ENCODE peak calls at places on chromosomes 13 and 19, in ten cellular contexts. K is left cardiac atrium, W is progenitor cell of endocrine pancreas, F is amygdala, J is A549, P is dermis blood vessel endothelial cell, M is substantia nigra, V is iris pigment epithelial cell, C is glutamatergic neuron, D is lower leg skin. G is an unnamed sample.

GRCh38 chr19:46674416-46675178 is 13.6 kb upstream of the DACT3 start:
- DNase-seq in K (no peak), W (no peak), F (no peak), J (no peak), P (peak; percentile 58), M (no peak), V (peak; percentile 31), C (peak; percentile 30), D (no peak), G (no peak)

GRCh38 chr19:14147797-14148605 is 11.6 kb upstream of the ASF1B start:
- DNase-seq in K (peak; percentile 85), W (peak; percentile 67), F (peak; percentile 46), J (peak; percentile 73), P (peak; percentile 84), M (peak; percentile 32), V (peak; percentile 58), C (peak; percentile 86), D (peak; percentile 93), G (peak; percentile 95)

GRCh38 chr19:56538761-56539263 is at the start of gene ZFP28:
- DNase-seq in K (peak; percentile 87), W (peak; percentile 49), F (no peak), J (no peak), P (no peak), M (no peak), V (no peak), C (peak; percentile 85), D (peak; percentile 93), G (no peak)

GRCh38 chr13:80751854-80752253 is 410.9 kb upstream of the SPRY2 start:
- DNase-seq in K (no peak), W (no peak), F (no peak), J (no peak), P (peak; percentile 2), M (no peak), V (no peak), C (no peak), D (no peak), G (no peak)

GRCh38 chr19:1747285-1748114 is 5.8 kb upstream of the ONECUT3 start:
- DNase-seq in K (no peak), W (no peak), F (no peak), J (peak; percentile 83), P (peak; percentile 19), M (no peak), V (peak; percentile 81), C (no peak), D (no peak), G (no peak)

GRCh38 chr19:11142528-11143171 is 12.9 kb downstream of the SPC24 start:
- DNase-seq in K (peak; percentile 94), W (no peak), F (no peak), J (peak; percentile 66), P (peak; percentile 97), M (no peak), V (peak; percentile 93), C (no peak), D (peak; percentile 97), G (peak; percentile 67)

GRCh38 chr13:74288361-74288911 is 154.2 kb upstream of the KLF12 start:
- DNase-seq in K (peak; percentile 53), W (no peak), F (no peak), J (no peak), P (peak; percentile 32), M (no peak), V (no peak), C (peak; percentile 18), D (peak; percentile 86), G (no peak)

GRCh38 chr13:50107205-50107604 is 92.0 kb downstream of the KCNRG start:
- DNase-seq in K (no peak), W (no peak), F (no peak), J (no peak), P (no peak), M (no peak), V (no peak), C (no peak), D (no peak), G (no peak)

GRCh38 chr19:13995878-13996765 is 10.0 kb downstream of the RFX1 start:
- DNase-seq in K (no peak), W (no peak), F (no peak), J (no peak), P (no peak), M (no peak), V (no peak), C (no peak), D (no peak), G (peak; percentile 7)

GRCh38 chr19:38060346-38060745 is 153.3 kb downstream of the SIPA1L3 start:
- DNase-seq in K (no peak), W (no peak), F (no peak), J (no peak), P (no peak), M (no peak), V (no peak), C (no peak), D (no peak), G (no peak)

GRCh38 chr19:2049741-2050348 is 1.2 kb downstream of the MKNK2 start:
- DNase-seq in K (peak; percentile 80), W (no peak), F (peak; percentile 17), J (no peak), P (peak; percentile 64), M (no peak), V (peak; percentile 74), C (peak; percentile 68), D (peak; percentile 96), G (peak; percentile 98)

GRCh38 chr13:109654341-109655205 is 131.8 kb downstream of the IRS2 start:
- DNase-seq in K (no peak), W (no peak), F (no peak), J (no peak), P (no peak), M (no peak), V (peak; percentile 85), C (no peak), D (no peak), G (no peak)

GRCh38 chr13:90867336-90867683 is 480.2 kb upstream of the MIR17HG start:
- DNase-seq in K (peak; percentile 62), W (peak; percentile 40), F (no peak), J (peak; percentile 14), P (peak; percentile 31), M (no peak), V (peak; percentile 81), C (peak; percentile 83), D (peak; percentile 84), G (no peak)

GRCh38 chr19:38015216-38015615 is 108.2 kb downstream of the SIPA1L3 start:
- DNase-seq in K (no peak), W (no peak), F (no peak), J (no peak), P (no peak), M (no peak), V (no peak), C (no peak), D (no peak), G (no peak)

GRCh38 chr19:29741776-29742175 is 26.7 kb upstream of the C19orf12 start:
- DNase-seq in K (no peak), W (no peak), F (no peak), J (no peak), P (no peak), M (no peak), V (no peak), C (no peak), D (no peak), G (no peak)

GRCh38 chr13:39297664-39298171 is 259.5 kb downstream of the NHLRC3 start:
- DNase-seq in K (no peak), W (no peak), F (no peak), J (no peak), P (no peak), M (no peak), V (peak; percentile 34), C (no peak), D (no peak), G (no peak)

GRCh38 chr13:49664606-49665005 is 26.7 kb downstream of the EBPL start:
- DNase-seq in K (no peak), W (no peak), F (no peak), J (no peak), P (no peak), M (no peak), V (no peak), C (no peak), D (no peak), G (no peak)

GRCh38 chr19:10007366-10007765 is 2.9 kb downstream of the COL5A3 start:
- DNase-seq in K (peak; percentile 73), W (no peak), F (no peak), J (no peak), P (no peak), M (no peak), V (no peak), C (no peak), D (peak; percentile 88), G (no peak)

GRCh38 chr13:97067342-97067895 is 73.1 kb upstream of the OXGR1 start:
- DNase-seq in K (no peak), W (no peak), F (no peak), J (no peak), P (no peak), M (no peak), V (no peak), C (no peak), D (no peak), G (no peak)

GRCh38 chr19:41871573-41872383 is 5.3 kb upstream of the CD79A start:
- DNase-seq in K (peak; percentile 32), W (no peak), F (no peak), J (no peak), P (no peak), M (no peak), V (no peak), C (no peak), D (no peak), G (no peak)